ENCODE peak calls at places on chromosome 22, in six cellular contexts. D is T-helper 1 cell, Y is LoVo, X is AG10803, O is HCT116, C is neural crest cell. A is an unnamed sample.

GRCh38 chr22:45934659-45935341 is 42.2 kb downstream of the WNT7B start:
- DNase-seq in D (no peak), Y (peak; percentile 91), X (peak; percentile 72), O (peak; percentile 93), C (no peak), A (peak; percentile 93)

GRCh38 chr22:48944756-48945620 is 882.7 kb downstream of the BRD1 start:
- DNase-seq in D (no peak), Y (no peak), X (no peak), O (no peak), C (no peak), A (no peak)

GRCh38 chr22:38947321-38948112 is 9.9 kb upstream of the APOBEC3A start:
- DNase-seq in D (no peak), Y (no peak), X (no peak), O (no peak), C (no peak), A (peak; percentile 10)

GRCh38 chr22:46917702-46918101 is 155.3 kb downstream of the TBC1D22A start:
- DNase-seq in D (no peak), Y (no peak), X (no peak), O (no peak), C (no peak), A (no peak)

GRCh38 chr22:41365425-41365824 is 16.3 kb upstream of the TEF start:
- DNase-seq in D (no peak), Y (no peak), X (no peak), O (no peak), C (no peak), A (no peak)

GRCh38 chr22:20804650-20805049 is 30.7 kb downstream of the SERPIND1 start:
- DNase-seq in D (no peak), Y (no peak), X (no peak), O (no peak), C (no peak), A (no peak)

GRCh38 chr22:39537981-39538380 is 5.4 kb upstream of the RPS19BP1 start:
- DNase-seq in D (no peak), Y (no peak), X (no peak), O (no peak), C (no peak), A (no peak)

GRCh38 chr22:26170795-26171194 is 1.5 kb downstream of the SEZ6L start:
- DNase-seq in D (no peak), Y (no peak), X (no peak), O (no peak), C (peak; percentile 30), A (peak; percentile 2)

GRCh38 chr22:25081409-25081824 is 118.2 kb upstream of the CRYBB3 start:
- DNase-seq in D (peak; percentile 73), Y (no peak), X (no peak), O (peak; percentile 15), C (peak; percentile 9), A (peak; percentile 20)

GRCh38 chr22:23652286-23652685 is 20.2 kb upstream of the DRICH1 start:
- DNase-seq in D (no peak), Y (no peak), X (no peak), O (no peak), C (no peak), A (no peak)

GRCh38 chr22:19976671-19977070 is 35.1 kb upstream of the TXNRD2 start:
- DNase-seq in D (no peak), Y (no peak), X (no peak), O (no peak), C (no peak), A (no peak)

GRCh38 chr22:29801153-29801552 is 34.0 kb downstream of the UQCR10 start:
- DNase-seq in D (no peak), Y (no peak), X (no peak), O (no peak), C (no peak), A (no peak)

GRCh38 chr22:21867528-21868266 is at the start of gene MAPK1:
- DNase-seq in D (peak; percentile 91), Y (peak; percentile 89), X (peak; percentile 87), O (peak; percentile 61), C (peak; percentile 86), A (peak; percentile 83)

GRCh38 chr22:41557401-41558240 is 3.2 kb upstream of the CSDC2 start:
- DNase-seq in D (no peak), Y (no peak), X (peak; percentile 80), O (no peak), C (peak; percentile 32), A (no peak)

GRCh38 chr22:18079706-18080230 is 2.0 kb downstream of the PEX26 start:
- DNase-seq in D (no peak), Y (no peak), X (no peak), O (no peak), C (no peak), A (no peak)

GRCh38 chr22:50696799-50697561 is 24.4 kb downstream of the SHANK3 start:
- DNase-seq in D (no peak), Y (peak; percentile 20), X (peak; percentile 11), O (no peak), C (peak; percentile 44), A (peak; percentile 16)

GRCh38 chr22:44975444-44976262 is 34.2 kb downstream of the PHF21B start:
- DNase-seq in D (peak; percentile 70), Y (peak; percentile 74), X (peak; percentile 69), O (peak; percentile 71), C (peak; percentile 96), A (peak; percentile 79)

GRCh38 chr22:44111562-44112155 is 69.1 kb upstream of the PARVG start:
- DNase-seq in D (no peak), Y (no peak), X (no peak), O (no peak), C (no peak), A (no peak)

GRCh38 chr22:31631381-31631780 is 30.6 kb downstream of the PISD start:
- DNase-seq in D (no peak), Y (no peak), X (no peak), O (no peak), C (no peak), A (no peak)

GRCh38 chr22:22661275-22661674 is 16.9 kb downstream of the GGTLC2 start:
- DNase-seq in D (no peak), Y (no peak), X (no peak), O (no peak), C (no peak), A (no peak)

GRCh38 chr22:29216873-29217666 is 11.4 kb downstream of the EMID1 start:
- DNase-seq in D (no peak), Y (no peak), X (peak; percentile 64), O (no peak), C (no peak), A (no peak)

GRCh38 chr22:36136475-36136874 is 24.1 kb downstream of the APOL3 start:
- DNase-seq in D (no peak), Y (no peak), X (peak; percentile 48), O (no peak), C (no peak), A (no peak)

GRCh38 chr22:38744981-38745380 is 10.8 kb downstream of the SUN2 start:
- DNase-seq in D (no peak), Y (no peak), X (peak; percentile 36), O (no peak), C (no peak), A (no peak)

GRCh38 chr22:17764036-17764435 is 10.2 kb downstream of the BID start:
- DNase-seq in D (no peak), Y (no peak), X (no peak), O (no peak), C (no peak), A (no peak)

GRCh38 chr22:19700790-19701419 is 13.4 kb upstream of the SEPTIN5 start:
- DNase-seq in D (no peak), Y (no peak), X (no peak), O (no peak), C (no peak), A (no peak)

GRCh38 chr22:40594924-40595323 is 41.6 kb downstream of the MRTFA start:
- DNase-seq in D (no peak), Y (no peak), X (peak; percentile 24), O (no peak), C (no peak), A (no peak)

GRCh38 chr22:49548356-49549202 is 279.1 kb downstream of the BRD1 start:
- DNase-seq in D (no peak), Y (no peak), X (no peak), O (no peak), C (no peak), A (no peak)

A was measured in RWPE1.